ENCODE peak calls at places on chromosome 16, in six cellular contexts. I, Y, D, E, C and F are unnamed samples.

GRCh38 chr16:27220991-27221390 is 17.7 kb downstream of the KDM8 start:
- DNase-seq in I (no peak), Y (no peak), D (no peak), E (no peak), C (no peak), F (no peak)

GRCh38 chr16:17416461-17417221 is 54.1 kb downstream of the XYLT1 start:
- DNase-seq in I (no peak), Y (no peak), D (peak; percentile 22), E (no peak), C (no peak), F (peak; percentile 13)

GRCh38 chr16:1113889-1114526 is 18.0 kb upstream of the C1QTNF8 start:
- DNase-seq in I (no peak), Y (no peak), D (no peak), E (no peak), C (no peak), F (no peak)

GRCh38 chr16:53449816-53450517 is 15.7 kb downstream of the RBL2 start:
- DNase-seq in I (no peak), Y (no peak), D (no peak), E (no peak), C (peak; percentile 9), F (no peak)

GRCh38 chr16:28204211-28204610 is 7.6 kb downstream of the XPO6 start:
- DNase-seq in I (no peak), Y (no peak), D (no peak), E (no peak), C (no peak), F (no peak)

GRCh38 chr16:84088695-84089395 is 27.9 kb downstream of the MBTPS1 start:
- DNase-seq in I (no peak), Y (peak; percentile 16), D (peak; percentile 25), E (no peak), C (no peak), F (peak; percentile 26)

GRCh38 chr16:85593503-85594195 is 19.5 kb upstream of the GSE1 start:
- DNase-seq in I (no peak), Y (no peak), D (no peak), E (no peak), C (peak; percentile 80), F (peak; percentile 55)

GRCh38 chr16:2471016-2471652 is at the start of gene NTN3:
- DNase-seq in I (no peak), Y (no peak), D (no peak), E (peak; percentile 38), C (no peak), F (peak; percentile 62)

GRCh38 chr16:65463652-65464260 is 341.9 kb upstream of the CDH11 start:
- DNase-seq in I (no peak), Y (no peak), D (no peak), E (no peak), C (no peak), F (no peak)

GRCh38 chr16:63008688-63009087 is 972.5 kb upstream of the CDH8 start:
- DNase-seq in I (no peak), Y (no peak), D (no peak), E (no peak), C (no peak), F (no peak)

GRCh38 chr16:86929149-86929871 is 351.0 kb downstream of the FOXL1 start:
- DNase-seq in I (no peak), Y (peak; percentile 44), D (no peak), E (no peak), C (no peak), F (no peak)